ENCODE peak calls at places on chromosomes 4 and X, in ten cellular contexts. One of them, this sample, is unnamed.

GRCh38 chr4:27318740-27319139 is 458.1 kb downstream of the STIM2 start:
- DNase-seq in PC-9: peak
- DNase-seq in GM23338: peak
- DNase-seq in left ventricle myocardium inferior: no peak
- DNase-seq in nephron progenitor cell: peak
- DNase-seq in CD4-positive, alpha-beta T cell: no peak
- DNase-seq in psoas muscle: no peak
- DNase-seq in glutamatergic neuron: peak
- DNase-seq in GM10248: peak
- DNase-seq in tibial nerve: no peak
- DNase-seq in this sample: no peak

GRCh38 chr4:108144451-108144850 is 24.3 kb downstream of the LEF1 start:
- DNase-seq in tibial nerve: no peak
- DNase-seq in GM23338: no peak
- DNase-seq in psoas muscle: no peak
- DNase-seq in nephron progenitor cell: peak
- DNase-seq in left ventricle myocardium inferior: no peak
- DNase-seq in GM10248: no peak
- DNase-seq in glutamatergic neuron: no peak
- DNase-seq in CD4-positive, alpha-beta T cell: no peak
- DNase-seq in PC-9: no peak
- DNase-seq in this sample: no peak

GRCh38 chr4:137471461-137471860 is 60.8 kb downstream of the PCDH18 start:
- DNase-seq in PC-9: no peak
- DNase-seq in left ventricle myocardium inferior: no peak
- DNase-seq in GM10248: no peak
- DNase-seq in tibial nerve: no peak
- DNase-seq in GM23338: no peak
- DNase-seq in CD4-positive, alpha-beta T cell: no peak
- DNase-seq in glutamatergic neuron: no peak
- DNase-seq in nephron progenitor cell: no peak
- DNase-seq in psoas muscle: no peak
- DNase-seq in this sample: no peak

GRCh38 chr4:184096561-184097239 is 121.0 kb downstream of the ENPP6 start:
- DNase-seq in tibial nerve: no peak
- DNase-seq in left ventricle myocardium inferior: no peak
- DNase-seq in glutamatergic neuron: no peak
- DNase-seq in GM10248: no peak
- DNase-seq in psoas muscle: no peak
- DNase-seq in GM23338: no peak
- DNase-seq in CD4-positive, alpha-beta T cell: no peak
- DNase-seq in nephron progenitor cell: no peak
- DNase-seq in PC-9: no peak
- DNase-seq in this sample: no peak

GRCh38 chr4:120829113-120829831 is 93.3 kb downstream of the PRDM5 start:
- DNase-seq in psoas muscle: no peak
- DNase-seq in left ventricle myocardium inferior: no peak
- DNase-seq in CD4-positive, alpha-beta T cell: no peak
- DNase-seq in PC-9: no peak
- DNase-seq in nephron progenitor cell: no peak
- DNase-seq in GM10248: no peak
- DNase-seq in GM23338: no peak
- DNase-seq in tibial nerve: no peak
- DNase-seq in glutamatergic neuron: no peak
- DNase-seq in this sample: no peak

GRCh38 chrX:8364369-8365141 is 100.1 kb upstream of the VCX3B start:
- DNase-seq in GM23338: peak
- DNase-seq in GM10248: no peak
- DNase-seq in CD4-positive, alpha-beta T cell: no peak
- DNase-seq in PC-9: peak
- DNase-seq in psoas muscle: no peak
- DNase-seq in glutamatergic neuron: peak
- DNase-seq in tibial nerve: no peak
- DNase-seq in nephron progenitor cell: peak
- DNase-seq in left ventricle myocardium inferior: peak
- DNase-seq in this sample: no peak

GRCh38 chr4:3366893-3367775 is 74.3 kb downstream of the RGS12 start:
- DNase-seq in glutamatergic neuron: no peak
- DNase-seq in GM23338: no peak
- DNase-seq in nephron progenitor cell: no peak
- DNase-seq in GM10248: no peak
- DNase-seq in psoas muscle: no peak
- DNase-seq in left ventricle myocardium inferior: no peak
- DNase-seq in tibial nerve: no peak
- DNase-seq in CD4-positive, alpha-beta T cell: no peak
- DNase-seq in PC-9: no peak
- DNase-seq in this sample: no peak

GRCh38 chr4:963276-964225 is 9.8 kb downstream of the DGKQ start:
- DNase-seq in tibial nerve: no peak
- DNase-seq in PC-9: no peak
- DNase-seq in CD4-positive, alpha-beta T cell: no peak
- DNase-seq in glutamatergic neuron: peak
- DNase-seq in GM10248: no peak
- DNase-seq in GM23338: no peak
- DNase-seq in nephron progenitor cell: no peak
- DNase-seq in left ventricle myocardium inferior: no peak
- DNase-seq in psoas muscle: no peak
- DNase-seq in this sample: no peak

GRCh38 chr4:168781341-168781740 is 228.7 kb downstream of the CBR4 start:
- DNase-seq in tibial nerve: no peak
- DNase-seq in CD4-positive, alpha-beta T cell: no peak
- DNase-seq in GM10248: no peak
- DNase-seq in nephron progenitor cell: no peak
- DNase-seq in glutamatergic neuron: no peak
- DNase-seq in PC-9: no peak
- DNase-seq in left ventricle myocardium inferior: no peak
- DNase-seq in GM23338: no peak
- DNase-seq in psoas muscle: no peak
- DNase-seq in this sample: no peak

GRCh38 chr4:72886602-72887001 is 182.9 kb downstream of the COX18 start:
- DNase-seq in GM23338: peak
- DNase-seq in PC-9: no peak
- DNase-seq in glutamatergic neuron: no peak
- DNase-seq in psoas muscle: no peak
- DNase-seq in CD4-positive, alpha-beta T cell: no peak
- DNase-seq in nephron progenitor cell: no peak
- DNase-seq in tibial nerve: no peak
- DNase-seq in GM10248: no peak
- DNase-seq in left ventricle myocardium inferior: no peak
- DNase-seq in this sample: no peak

GRCh38 chr4:53653484-53654053 is 62.3 kb upstream of the LNX1 start:
- DNase-seq in psoas muscle: no peak
- DNase-seq in glutamatergic neuron: no peak
- DNase-seq in left ventricle myocardium inferior: no peak
- DNase-seq in nephron progenitor cell: no peak
- DNase-seq in PC-9: no peak
- DNase-seq in GM23338: no peak
- DNase-seq in tibial nerve: no peak
- DNase-seq in GM10248: no peak
- DNase-seq in CD4-positive, alpha-beta T cell: no peak
- DNase-seq in this sample: no peak

GRCh38 chrX:154738013-154738738 is 12.7 kb downstream of the GAB3 start:
- DNase-seq in left ventricle myocardium inferior: peak
- DNase-seq in tibial nerve: no peak
- DNase-seq in GM10248: no peak
- DNase-seq in GM23338: no peak
- DNase-seq in CD4-positive, alpha-beta T cell: no peak
- DNase-seq in psoas muscle: peak
- DNase-seq in PC-9: no peak
- DNase-seq in nephron progenitor cell: no peak
- DNase-seq in glutamatergic neuron: no peak
- DNase-seq in this sample: no peak

GRCh38 chr4:69828828-69829227 is 31.1 kb downstream of the SULT1E1 start:
- DNase-seq in psoas muscle: no peak
- DNase-seq in tibial nerve: no peak
- DNase-seq in left ventricle myocardium inferior: no peak
- DNase-seq in CD4-positive, alpha-beta T cell: no peak
- DNase-seq in glutamatergic neuron: no peak
- DNase-seq in PC-9: no peak
- DNase-seq in nephron progenitor cell: no peak
- DNase-seq in GM23338: no peak
- DNase-seq in GM10248: no peak
- DNase-seq in this sample: no peak

GRCh38 chrX:47723689-47724088 is 64.7 kb upstream of the UXT start:
- DNase-seq in nephron progenitor cell: no peak
- DNase-seq in PC-9: no peak
- DNase-seq in left ventricle myocardium inferior: no peak
- DNase-seq in psoas muscle: no peak
- DNase-seq in GM10248: peak
- DNase-seq in GM23338: peak
- DNase-seq in glutamatergic neuron: no peak
- DNase-seq in CD4-positive, alpha-beta T cell: no peak
- DNase-seq in tibial nerve: no peak
- DNase-seq in this sample: no peak

GRCh38 chrX:15913161-15913560 is 58.5 kb upstream of the AP1S2 start:
- DNase-seq in tibial nerve: no peak
- DNase-seq in PC-9: no peak
- DNase-seq in left ventricle myocardium inferior: no peak
- DNase-seq in psoas muscle: no peak
- DNase-seq in GM10248: no peak
- DNase-seq in glutamatergic neuron: peak
- DNase-seq in nephron progenitor cell: no peak
- DNase-seq in GM23338: no peak
- DNase-seq in CD4-positive, alpha-beta T cell: no peak
- DNase-seq in this sample: no peak

GRCh38 chr4:140152015-140152703 is 1.8 kb downstream of the MAML3 start:
- DNase-seq in left ventricle myocardium inferior: peak
- DNase-seq in GM23338: peak
- DNase-seq in GM10248: peak
- DNase-seq in psoas muscle: peak
- DNase-seq in glutamatergic neuron: peak
- DNase-seq in CD4-positive, alpha-beta T cell: peak
- DNase-seq in nephron progenitor cell: peak
- DNase-seq in PC-9: peak
- DNase-seq in tibial nerve: peak
- DNase-seq in this sample: peak

GRCh38 chrX:107775734-107776511 is at the start of gene TSC22D3:
- DNase-seq in PC-9: peak
- DNase-seq in GM23338: peak
- DNase-seq in GM10248: peak
- DNase-seq in psoas muscle: peak
- DNase-seq in CD4-positive, alpha-beta T cell: peak
- DNase-seq in tibial nerve: peak
- DNase-seq in glutamatergic neuron: peak
- DNase-seq in nephron progenitor cell: peak
- DNase-seq in left ventricle myocardium inferior: peak
- DNase-seq in this sample: peak
- TF ChIP-seq CTCF in PC-9: no peak
- TF ChIP-seq CTCF in GM23338: no peak
- TF ChIP-seq CTCF in GM10248: no peak
- TF ChIP-seq CTCF in psoas muscle: peak
- TF ChIP-seq CTCF in CD4-positive, alpha-beta T cell: no peak
- TF ChIP-seq CTCF in tibial nerve: peak
- TF ChIP-seq CTCF in glutamatergic neuron: no peak
- TF ChIP-seq CTCF in nephron progenitor cell: no peak
- TF ChIP-seq CTCF in left ventricle myocardium inferior: peak
- TF ChIP-seq CTCF in this sample: no peak

DNA sequence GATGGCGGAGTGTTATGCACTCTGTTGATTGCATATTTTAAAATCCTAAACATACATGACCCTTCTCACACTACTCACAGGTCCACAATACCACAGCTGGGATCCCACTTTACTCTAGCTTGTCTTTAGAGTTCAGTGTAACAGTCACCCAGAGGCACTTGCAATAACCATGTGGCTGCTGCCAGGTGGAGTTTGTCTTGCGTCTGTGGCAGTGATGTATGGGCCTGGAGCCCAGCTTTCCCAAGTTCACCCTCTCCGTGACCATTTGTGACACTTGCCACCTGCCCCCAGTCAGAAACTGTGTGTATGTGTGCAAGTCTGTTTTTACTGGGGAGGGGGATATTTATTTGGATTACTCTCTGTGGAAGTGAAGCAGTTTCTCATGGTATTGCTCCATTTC is 151.9 kb upstream of the RAI2 start:
- DNase-seq in CD4-positive, alpha-beta T cell: no peak
- DNase-seq in GM23338: no peak
- DNase-seq in GM10248: no peak
- DNase-seq in tibial nerve: no peak
- DNase-seq in glutamatergic neuron: no peak
- DNase-seq in psoas muscle: no peak
- DNase-seq in nephron progenitor cell: no peak
- DNase-seq in PC-9: no peak
- DNase-seq in left ventricle myocardium inferior: no peak
- DNase-seq in this sample: no peak
- TF ChIP-seq CTCF in CD4-positive, alpha-beta T cell: no peak
- TF ChIP-seq CTCF in GM23338: no peak
- TF ChIP-seq CTCF in GM10248: no peak
- TF ChIP-seq CTCF in tibial nerve: no peak
- TF ChIP-seq CTCF in glutamatergic neuron: no peak
- TF ChIP-seq CTCF in psoas muscle: no peak
- TF ChIP-seq CTCF in nephron progenitor cell: no peak
- TF ChIP-seq CTCF in PC-9: no peak
- TF ChIP-seq CTCF in left ventricle myocardium inferior: no peak
- TF ChIP-seq CTCF in this sample: no peak

GRCh38 chr4:114417214-114417613 is 181.4 kb upstream of the UGT8 start:
- DNase-seq in left ventricle myocardium inferior: no peak
- DNase-seq in tibial nerve: no peak
- DNase-seq in glutamatergic neuron: no peak
- DNase-seq in nephron progenitor cell: no peak
- DNase-seq in CD4-positive, alpha-beta T cell: no peak
- DNase-seq in PC-9: no peak
- DNase-seq in psoas muscle: no peak
- DNase-seq in GM23338: peak
- DNase-seq in GM10248: no peak
- DNase-seq in this sample: no peak
- TF ChIP-seq CTCF in left ventricle myocardium inferior: no peak
- TF ChIP-seq CTCF in tibial nerve: no peak
- TF ChIP-seq CTCF in glutamatergic neuron: no peak
- TF ChIP-seq CTCF in nephron progenitor cell: no peak
- TF ChIP-seq CTCF in CD4-positive, alpha-beta T cell: no peak
- TF ChIP-seq CTCF in PC-9: no peak
- TF ChIP-seq CTCF in psoas muscle: no peak
- TF ChIP-seq CTCF in GM23338: peak
- TF ChIP-seq CTCF in GM10248: peak
- TF ChIP-seq CTCF in this sample: no peak

DNA sequence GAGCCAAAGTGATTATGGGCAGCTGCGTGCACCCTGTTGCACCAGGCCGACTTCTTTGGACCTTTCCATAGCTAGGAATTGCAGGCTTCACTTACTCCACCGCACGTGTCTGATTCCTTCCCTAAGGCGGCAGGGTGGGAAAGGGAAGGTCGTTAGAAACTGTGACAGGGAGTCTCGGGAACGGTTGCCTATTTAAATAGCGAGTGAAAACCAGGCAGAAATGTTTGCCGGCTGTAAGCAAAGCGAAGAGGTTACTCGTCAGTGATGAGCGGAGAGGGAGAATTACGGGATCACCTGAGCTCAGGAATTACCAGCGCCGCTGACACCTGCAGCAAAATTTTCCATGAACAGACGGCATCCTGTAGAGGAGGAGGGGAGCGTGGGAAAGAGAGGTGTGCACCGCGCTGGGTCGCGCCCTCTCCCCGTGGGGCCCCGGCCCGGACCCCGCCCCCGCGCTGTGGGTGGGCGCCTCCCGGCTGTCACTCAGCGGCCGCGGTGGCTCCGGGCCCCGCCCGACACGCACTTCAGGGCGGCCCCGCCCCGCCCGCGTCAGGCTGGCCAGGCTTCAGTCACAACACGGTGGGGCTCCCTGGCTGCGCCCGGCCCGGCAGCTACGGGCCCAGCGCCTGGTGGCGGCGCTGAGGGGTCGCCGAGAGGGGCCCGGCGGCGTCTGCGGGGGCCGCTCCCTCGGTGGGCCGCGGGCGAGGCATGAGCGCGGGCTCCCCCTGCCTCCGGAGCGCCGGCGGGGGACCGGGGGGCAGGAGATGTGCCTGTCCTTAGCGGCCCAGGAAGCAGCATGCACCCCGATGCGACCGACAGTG is at the start of gene SNX25:
- DNase-seq in tibial nerve: peak
- DNase-seq in GM23338: peak
- DNase-seq in left ventricle myocardium inferior: peak
- DNase-seq in GM10248: peak
- DNase-seq in psoas muscle: peak
- DNase-seq in nephron progenitor cell: peak
- DNase-seq in PC-9: peak
- DNase-seq in CD4-positive, alpha-beta T cell: peak
- DNase-seq in glutamatergic neuron: peak
- DNase-seq in this sample: peak
- TF ChIP-seq CTCF in tibial nerve: peak
- TF ChIP-seq CTCF in GM23338: peak
- TF ChIP-seq CTCF in left ventricle myocardium inferior: peak
- TF ChIP-seq CTCF in GM10248: peak
- TF ChIP-seq CTCF in psoas muscle: peak
- TF ChIP-seq CTCF in nephron progenitor cell: no peak
- TF ChIP-seq CTCF in PC-9: no peak
- TF ChIP-seq CTCF in CD4-positive, alpha-beta T cell: no peak
- TF ChIP-seq CTCF in glutamatergic neuron: no peak
- TF ChIP-seq CTCF in this sample: no peak